ENCODE peak calls at places on chromosomes 5 and 9, in six cellular contexts. L is stimulated activated CD4-positive, alpha-beta T cell treated with anti-CD3 and anti-CD28 coated beads, Interleukin-2, amount 100 ng/mL, for 24 hours; O is lower lobe of right lung; Y is activated CD8-positive, alpha-beta memory T cell treated with anti-CD3 and anti-CD28 coated beads for 4 hours; N is NCI-H1694; G is NCI-H510A treated with DMSO at 0.1 percent for 48 hours. H is an unnamed sample.

GRCh38 chr5:168159425-168159824 is 132.0 kb upstream of the WWC1 start:
- DNase-seq in N (no peak), O (peak), L (no peak), Y (no peak), G (no peak), H (no peak)

GRCh38 chr9:134221273-134222017 is 57.1 kb upstream of the RNU6ATAC start:
- DNase-seq in N (no peak), L (no peak), Y (no peak), O (peak), G (no peak), H (no peak)

GRCh38 chr9:133506653-133507038 is 18.1 kb downstream of the MYMK start:
- DNase-seq in L (no peak), O (no peak), Y (no peak), N (no peak), G (peak), H (peak)

GRCh38 chr9:128341435-128341849 is 1.1 kb downstream of the SLC27A4 start:
- DNase-seq in G (peak), Y (peak), O (peak), L (peak), N (peak), H (peak)

GRCh38 chr5:179768326-179769085 is 25.3 kb upstream of the LTC4S start:
- DNase-seq in Y (no peak), O (no peak), N (no peak), L (no peak), G (no peak), H (no peak)

GRCh38 chr9:89790542-89791109 is 185.8 kb downstream of the GADD45G start:
- DNase-seq in G (peak), L (no peak), Y (no peak), N (no peak), O (peak), H (no peak)

GRCh38 chr9:121634800-121635261 is 16.6 kb upstream of the DAB2IP start:
- DNase-seq in O (no peak), L (no peak), Y (no peak), N (no peak), G (no peak), H (no peak)

GRCh38 chr5:6773342-6774035 is 60.3 kb downstream of the TENT4A start:
- DNase-seq in L (no peak), O (no peak), G (peak), N (peak), Y (no peak), H (no peak)

GRCh38 chr5:50744761-50745160 is 78.3 kb downstream of the PARP8 start:
- DNase-seq in Y (no peak), G (no peak), L (no peak), N (no peak), O (no peak), H (peak)

GRCh38 chr5:172282277-172283019 is 1.1 kb downstream of the UBTD2 start:
- DNase-seq in L (no peak), N (no peak), Y (no peak), G (no peak), O (no peak), H (no peak)

GRCh38 chr5:137282216-137282615 is 216.9 kb downstream of the SPOCK1 start:
- DNase-seq in O (no peak), Y (no peak), L (no peak), N (no peak), G (no peak), H (peak)